ENCODE peak calls at places on chromosome X, in five cellular contexts. X, P, R, G and L are unnamed samples.

GRCh38 chrX:78945186-78945912 is at the start of gene P2RY10:
- DNase-seq in X (no peak), P (no peak), R (peak), G (no peak), L (no peak)

GRCh38 chrX:55663584-55663983 is 40.4 kb downstream of the FOXR2 start:
- DNase-seq in X (no peak), P (no peak), R (no peak), G (no peak), L (no peak)

GRCh38 chrX:68018248-68019203 is 414.8 kb downstream of the OPHN1 start:
- DNase-seq in X (no peak), P (no peak), R (no peak), G (no peak), L (no peak)

GRCh38 chrX:74284391-74284952 is 19.5 kb upstream of the ZCCHC13 start:
- DNase-seq in X (no peak), P (no peak), R (no peak), G (no peak), L (no peak)

GRCh38 chrX:26722666-26723428 is 506.9 kb downstream of the MAGEB5 start:
- DNase-seq in X (no peak), P (no peak), R (no peak), G (no peak), L (no peak)

GRCh38 chrX:53442322-53442631 is 8.1 kb upstream of the HSD17B10 start:
- DNase-seq in X (no peak), P (no peak), R (no peak), G (no peak), L (no peak)

GRCh38 chrX:39162322-39162721 is 361.1 kb downstream of the MID1IP1 start:
- DNase-seq in X (no peak), P (no peak), R (peak), G (peak), L (no peak)

GRCh38 chrX:112067601-112068000 is 15.0 kb downstream of the TRPC5 start:
- DNase-seq in X (no peak), P (no peak), R (no peak), G (no peak), L (no peak)

GRCh38 chrX:78652971-78653822 is 5.9 kb downstream of the RTL3 start:
- DNase-seq in X (peak), P (peak), R (no peak), G (no peak), L (no peak)

GRCh38 chrX:101258260-101258581 is 32.9 kb downstream of the TAF7L start:
- DNase-seq in X (no peak), P (no peak), R (no peak), G (no peak), L (no peak)

GRCh38 chrX:55220119-55220794 is at the start of gene PAGE5:
- DNase-seq in X (no peak), P (no peak), R (no peak), G (no peak), L (no peak)

GRCh38 chrX:103538728-103539127 is 19.4 kb upstream of the RAB40A start:
- DNase-seq in X (no peak), P (no peak), R (no peak), G (no peak), L (no peak)

GRCh38 chrX:53711446-53711845 is 24.9 kb upstream of the HUWE1 start:
- DNase-seq in X (no peak), P (no peak), R (no peak), G (no peak), L (no peak)

GRCh38 chrX:49921109-49921508 is 1.3 kb upstream of the CLCN5 start:
- DNase-seq in X (no peak), P (no peak), R (no peak), G (no peak), L (no peak)